ENCODE peak calls at places on chromosomes 3 and 15, in seven cellular contexts. K is SK-N-SH, R is HAP-1, P is BJ, G is IMR-90, U is adipocyte, L is endodermal cell. Q is an unnamed sample.

GRCh38 chr15:78811825-78812183 is 540 bp upstream of the ADAMTS7 start:
- DNase-seq in K (no peak), R (no peak), P (no peak), G (no peak), U (no peak), L (no peak), Q (no peak)

GRCh38 chr15:67808821-67809220 is 16.5 kb upstream of the SKOR1 start:
- DNase-seq in K (no peak), R (no peak), P (no peak), G (no peak), U (no peak), L (peak; percentile 20), Q (no peak)

GRCh38 chr3:72428803-72429202 is 419.4 kb downstream of the SHQ1 start:
- DNase-seq in K (no peak), R (no peak), P (no peak), G (no peak), U (no peak), L (no peak), Q (no peak)

GRCh38 chr15:28954466-28955159 is 68.8 kb downstream of the APBA2 start:
- DNase-seq in K (no peak), R (no peak), P (no peak), G (no peak), U (no peak), L (peak; percentile 41), Q (no peak)

GRCh38 chr3:39637807-39638206 is 170.3 kb downstream of the MOBP start:
- DNase-seq in K (no peak), R (no peak), P (no peak), G (peak; percentile 48), U (peak; percentile 32), L (no peak), Q (no peak)

GRCh38 chr3:17805461-17805940 is 63.1 kb upstream of the TBC1D5 start:
- DNase-seq in K (no peak), R (no peak), P (no peak), G (no peak), U (no peak), L (no peak), Q (no peak)

GRCh38 chr3:165643433-165643824 is 193.8 kb downstream of the BCHE start:
- DNase-seq in K (no peak), R (no peak), P (no peak), G (peak; percentile 70), U (peak; percentile 5), L (no peak), Q (no peak)

GRCh38 chr3:31051226-31051625 is 156.8 kb upstream of the GADL1 start:
- DNase-seq in K (no peak), R (no peak), P (no peak), G (no peak), U (no peak), L (no peak), Q (no peak)

GRCh38 chr3:129665024-129665768 is 58.7 kb upstream of the PLXND1 start:
- DNase-seq in K (no peak), R (no peak), P (peak; percentile 18), G (peak; percentile 73), U (peak; percentile 69), L (no peak), Q (no peak)

GRCh38 chr3:100717063-100717462 is 7.8 kb downstream of the TFG start:
- DNase-seq in K (no peak), R (no peak), P (no peak), G (no peak), U (no peak), L (no peak), Q (no peak)
- H3K36me3 ChIP-seq in K (peaks cover 53% of the 10 kb centered on the region), R (peaks cover 57% of the 10 kb centered on the region), P (peaks cover 7% of the 10 kb centered on the region), G (peaks cover 27% of the 10 kb centered on the region), U (peaks cover 75% of the 10 kb centered on the region), L (peaks cover 80% of the 10 kb centered on the region), Q (peaks cover 2% of the 10 kb centered on the region)

GRCh38 chr15:84983711-84984110 is 2.1 kb downstream of the PDE8A start:
- DNase-seq in K (no peak), R (no peak), P (no peak), G (peak; percentile 23), U (no peak), L (no peak), Q (no peak)
- H3K27me3 ChIP-seq in K (no peaks in the 10 kb centered on the region), R (no peaks in the 10 kb centered on the region), P (no peaks in the 10 kb centered on the region), G (no peaks in the 10 kb centered on the region), U (no peaks in the 10 kb centered on the region), L (peaks cover 38% of the 10 kb centered on the region), Q (peaks cover 40% of the 10 kb centered on the region)

DNA sequence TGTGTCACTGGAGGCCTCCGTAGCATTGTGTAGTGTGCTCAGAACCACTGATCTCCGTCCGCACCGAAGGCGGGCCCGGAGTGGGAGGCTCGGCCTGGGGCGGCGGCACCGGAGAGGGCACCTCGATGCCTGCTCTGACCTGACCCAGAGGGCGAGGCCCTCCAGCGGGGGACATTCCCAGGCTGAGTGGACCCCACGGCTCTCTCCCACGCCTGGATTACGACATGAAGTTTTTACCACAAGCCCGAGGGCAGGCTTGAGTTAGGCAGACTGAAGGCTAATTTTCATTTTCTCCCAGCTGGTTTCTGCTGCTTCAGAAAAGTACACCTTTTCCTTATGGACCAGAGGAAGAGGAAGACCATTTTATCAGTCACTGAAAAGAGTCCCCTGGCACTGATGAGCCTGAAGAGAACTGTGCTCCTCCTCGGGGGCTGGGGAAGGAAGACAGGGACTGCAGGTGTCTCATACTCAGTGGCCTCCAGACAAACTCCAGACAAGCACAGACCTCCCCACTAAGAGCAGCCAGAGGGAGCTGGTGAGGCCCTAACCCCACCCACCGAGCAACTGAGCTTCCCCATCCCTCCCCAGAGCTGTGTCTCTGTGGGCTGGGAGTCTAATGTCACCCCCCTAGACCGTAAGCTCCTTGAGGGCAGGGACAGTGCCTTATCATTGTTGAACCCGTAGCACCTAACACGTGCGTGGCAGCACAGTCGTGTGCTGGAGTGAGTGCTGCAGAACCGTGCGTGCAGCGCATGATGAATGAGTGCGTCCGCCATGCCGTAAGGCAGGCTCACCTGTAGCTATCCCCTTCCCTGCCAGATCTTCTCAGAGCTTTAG is 74.5 kb upstream of the BLM start:
- DNase-seq in K (no peak), R (no peak), P (no peak), G (no peak), U (no peak), L (no peak), Q (peak; percentile 75)
- H3K36me3 ChIP-seq in K (peaks cover 39% of the 10 kb centered on the region), R (peaks cover 24% of the 10 kb centered on the region), P (peaks cover 22% of the 10 kb centered on the region), G (peaks cover 43% of the 10 kb centered on the region), U (peaks cover 42% of the 10 kb centered on the region), L (peaks cover 22% of the 10 kb centered on the region), Q (no peaks in the 10 kb centered on the region)

GRCh38 chr3:12229896-12230295 is 59.0 kb upstream of the PPARG start:
- DNase-seq in K (no peak), R (no peak), P (no peak), G (no peak), U (no peak), L (no peak), Q (no peak)
- H3K27me3 ChIP-seq in K (no peaks in the 10 kb centered on the region), R (no peaks in the 10 kb centered on the region), P (peaks cover 10% of the 10 kb centered on the region), G (peaks cover 23% of the 10 kb centered on the region), U (no peaks in the 10 kb centered on the region), L (no peaks in the 10 kb centered on the region), Q (no peaks in the 10 kb centered on the region)

DNA sequence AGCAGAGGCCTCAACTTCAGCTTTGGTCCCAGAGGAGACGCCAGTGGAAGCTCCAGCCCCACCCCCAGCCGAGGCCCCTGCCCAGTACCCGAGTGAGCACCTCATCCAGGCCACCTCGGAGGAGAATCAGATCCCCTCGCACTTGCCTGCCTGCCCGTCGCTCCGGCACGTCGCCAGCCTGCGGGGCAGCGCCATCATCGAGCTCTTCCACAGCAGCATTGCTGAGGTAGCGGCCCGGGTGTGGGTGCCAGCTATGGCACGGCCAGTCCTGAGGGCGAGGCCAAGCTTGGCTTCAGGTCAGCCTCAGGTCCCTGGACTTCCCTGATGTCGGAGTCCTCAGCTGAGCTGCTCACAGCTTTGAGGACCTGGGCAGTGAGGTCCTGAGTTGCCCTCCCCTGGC is 5.7 kb upstream of the STAB1 start:
- DNase-seq in K (no peak), R (no peak), P (no peak), G (no peak), U (no peak), L (no peak), Q (no peak)
- H3K36me3 ChIP-seq in K (peaks cover 61% of the 10 kb centered on the region), R (peaks cover 72% of the 10 kb centered on the region), P (peaks cover 79% of the 10 kb centered on the region), G (peaks cover 85% of the 10 kb centered on the region), U (peaks cover 74% of the 10 kb centered on the region), L (peaks cover 49% of the 10 kb centered on the region), Q (peaks cover 32% of the 10 kb centered on the region)

DNA sequence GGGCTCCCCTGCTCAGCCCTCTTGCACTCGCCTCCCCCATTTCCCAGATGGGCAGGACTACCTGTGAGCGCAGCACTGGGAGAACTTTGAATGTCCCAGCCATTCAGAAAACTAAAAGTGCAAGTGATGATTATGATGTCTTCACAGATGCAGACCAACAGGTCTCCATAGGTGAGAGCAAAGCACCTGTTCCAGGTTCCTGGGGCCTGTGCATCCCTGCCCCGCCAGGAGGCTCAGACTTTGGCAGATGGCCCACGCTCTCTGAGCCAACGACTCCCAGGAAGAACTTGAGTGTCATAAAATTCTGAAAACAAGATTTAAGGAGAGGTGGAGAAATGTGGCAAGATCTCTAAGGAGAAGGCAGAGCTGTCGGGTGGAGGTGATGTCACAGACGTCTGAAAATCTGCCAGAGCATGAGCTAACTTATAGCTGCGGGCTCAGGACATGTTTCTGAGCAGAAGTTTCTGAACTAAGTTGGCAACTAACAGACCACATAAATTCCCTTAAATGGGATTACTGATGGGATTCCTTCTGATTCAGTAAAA is 110.8 kb upstream of the IGF1R start:
- DNase-seq in K (no peak), R (no peak), P (no peak), G (no peak), U (no peak), L (no peak), Q (no peak)
- H3K27me3 ChIP-seq in K (peaks cover 24% of the 10 kb centered on the region), R (peaks cover 16% of the 10 kb centered on the region), P (peaks cover 5% of the 10 kb centered on the region), G (peaks cover 18% of the 10 kb centered on the region), U (peaks cover 37% of the 10 kb centered on the region), L (peaks cover 36% of the 10 kb centered on the region), Q (no peaks in the 10 kb centered on the region)